ENCODE peak calls at places on chromosomes 4 and X, in seven cellular contexts. M, G, A, J, V, W and D are unnamed samples.

GRCh38 chr4:181659202-181659601 is 584.0 kb upstream of the TENM3 start:
- DNase-seq in W (no peak), A (no peak), J (no peak), G (no peak), M (no peak), V (no peak), D (no peak)

GRCh38 chr4:176792348-176793059 is at the start of gene VEGFC:
- DNase-seq in V (peak; percentile 24), J (no peak), G (peak; percentile 28), W (peak; percentile 57), M (no peak), A (peak; percentile 58), D (peak; percentile 14)

GRCh38 chrX:20300822-20301221 is 34.1 kb upstream of the RPS6KA3 start:
- DNase-seq in J (no peak), V (no peak), G (peak; percentile 0), M (no peak), W (no peak), A (no peak), D (no peak)

GRCh38 chr4:147157860-147158701 is 212.4 kb upstream of the TTC29 start:
- DNase-seq in G (no peak), V (peak; percentile 9), M (no peak), W (no peak), J (no peak), A (peak; percentile 5), D (no peak)

GRCh38 chr4:142840516-142841123 is 5.5 kb downstream of the INPP4B start:
- DNase-seq in J (no peak), G (peak; percentile 13), V (no peak), A (no peak), W (no peak), M (no peak), D (no peak)

GRCh38 chrX:32421266-32421665 is 790.1 kb downstream of the DMD start:
- DNase-seq in G (no peak), A (no peak), J (no peak), W (no peak), M (no peak), V (no peak), D (no peak)

GRCh38 chrX:68440940-68441339 is 7.6 kb upstream of the OPHN1 start:
- DNase-seq in J (peak; percentile 75), M (no peak), W (peak; percentile 86), A (peak; percentile 87), G (peak; percentile 45), V (peak; percentile 72), D (no peak)

GRCh38 chr4:68476191-68476590 is 28.9 kb downstream of the TMPRSS11E start:
- DNase-seq in J (no peak), V (no peak), M (no peak), G (no peak), W (no peak), A (no peak), D (no peak)

GRCh38 chr4:109410776-109411175 is 22.8 kb upstream of the SEC24B start:
- DNase-seq in V (no peak), M (no peak), W (no peak), G (no peak), J (no peak), A (no peak), D (no peak)

DNA sequence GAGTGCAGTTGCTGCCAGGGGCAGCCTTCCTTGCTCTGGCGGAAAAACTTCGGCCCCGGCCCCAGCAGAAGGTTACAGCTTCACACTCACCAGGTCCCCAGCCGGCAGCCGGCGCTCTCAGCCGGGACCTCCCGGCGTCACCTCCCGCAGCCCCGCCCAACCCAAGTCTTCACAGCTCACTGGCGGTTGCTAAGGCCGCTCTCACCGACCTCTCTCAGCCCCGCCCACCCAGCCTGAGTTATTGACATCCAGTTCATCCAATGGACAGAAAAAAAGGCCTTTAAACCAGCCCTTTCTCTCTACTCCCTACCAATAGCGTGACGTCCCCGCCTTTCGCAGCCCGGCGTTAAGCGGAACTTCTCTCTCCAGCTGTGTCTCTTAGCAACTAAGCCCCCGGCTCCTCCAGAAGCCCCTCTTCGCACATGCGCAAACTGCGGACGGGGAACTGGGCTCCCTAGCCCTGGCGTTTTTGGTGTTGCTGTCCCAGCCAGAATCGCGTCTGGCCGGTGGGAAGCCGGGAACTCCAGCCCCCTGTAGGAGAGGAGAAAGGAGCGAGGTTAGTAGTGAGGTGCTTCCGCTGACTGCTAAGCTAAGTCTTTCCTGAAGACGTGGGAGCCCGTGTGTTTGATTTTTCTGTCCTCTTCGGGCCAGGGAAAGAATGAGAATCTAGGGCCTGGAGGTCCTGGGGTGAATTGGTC is at the start of gene BBS12:
- DNase-seq in J (peak; percentile 100), G (peak; percentile 99), W (peak; percentile 99), V (peak; percentile 100), A (peak; percentile 99), M (peak; percentile 95), D (peak; percentile 70)
- TF ChIP-seq POLR2A in J (no peak), G (peak; percentile 65), W (peak; percentile 15), V (peak; percentile 61), A (peak; percentile 80), M (no peak), D (no peak)

GRCh38 chr4:1731180-1731579 is 9.9 kb downstream of the TACC3 start:
- DNase-seq in A (no peak), W (no peak), J (no peak), G (no peak), M (no peak), V (no peak), D (no peak)

GRCh38 chr4:1736820-1737219 is 15.5 kb downstream of the TACC3 start:
- DNase-seq in V (no peak), W (no peak), G (no peak), J (no peak), A (no peak), M (no peak), D (no peak)

GRCh38 chr4:1737666-1738065 is 16.3 kb downstream of the TACC3 start:
- DNase-seq in V (no peak), J (no peak), A (no peak), M (no peak), W (no peak), G (no peak), D (no peak)

GRCh38 chr4:1738410-1738809 is 17.1 kb downstream of the TACC3 start:
- DNase-seq in V (no peak), W (no peak), G (peak; percentile 36), A (no peak), J (no peak), M (no peak), D (no peak)

DNA sequence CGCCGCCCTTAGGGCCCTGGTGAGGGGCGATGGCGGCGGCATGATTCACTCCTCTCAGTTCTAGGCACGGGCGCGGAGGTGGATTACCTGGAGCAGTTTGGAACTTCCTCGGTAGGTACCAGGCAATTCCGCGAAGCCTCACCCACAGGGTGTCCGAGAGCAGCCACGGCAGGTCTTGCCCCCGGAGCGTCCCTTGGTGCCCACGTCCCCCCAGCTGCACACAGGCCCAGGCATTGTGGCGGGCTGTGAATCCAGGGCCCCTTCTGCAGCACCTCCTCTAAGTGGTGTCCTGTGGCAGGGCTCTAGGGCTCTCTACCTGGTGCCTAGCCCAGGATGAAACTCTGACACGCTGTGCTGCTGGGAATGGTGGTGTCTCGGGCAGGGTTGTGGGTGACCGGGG is 13.9 kb downstream of the TACC3 start:
- DNase-seq in J (no peak), W (no peak), G (no peak), A (no peak), M (no peak), V (no peak), D (no peak)
- TF ChIP-seq POLR2A in J (no peak), W (no peak), G (no peak), A (no peak), M (no peak), V (no peak), D (no peak)

GRCh38 chr4:87224036-87224923 is 3.9 kb upstream of the KLHL8 start:
- DNase-seq in G (no peak), V (no peak), M (no peak), J (no peak), A (no peak), W (no peak), D (no peak)

GRCh38 chr4:87219648-87220093 is 747 bp downstream of the KLHL8 start:
- DNase-seq in V (peak; percentile 56), G (peak; percentile 75), A (peak; percentile 50), J (peak; percentile 18), W (peak; percentile 33), M (peak; percentile 6), D (no peak)

GRCh38 chr4:87216469-87216868 is 3.9 kb downstream of the KLHL8 start:
- DNase-seq in M (no peak), W (no peak), G (no peak), J (no peak), A (no peak), V (no peak), D (no peak)

DNA sequence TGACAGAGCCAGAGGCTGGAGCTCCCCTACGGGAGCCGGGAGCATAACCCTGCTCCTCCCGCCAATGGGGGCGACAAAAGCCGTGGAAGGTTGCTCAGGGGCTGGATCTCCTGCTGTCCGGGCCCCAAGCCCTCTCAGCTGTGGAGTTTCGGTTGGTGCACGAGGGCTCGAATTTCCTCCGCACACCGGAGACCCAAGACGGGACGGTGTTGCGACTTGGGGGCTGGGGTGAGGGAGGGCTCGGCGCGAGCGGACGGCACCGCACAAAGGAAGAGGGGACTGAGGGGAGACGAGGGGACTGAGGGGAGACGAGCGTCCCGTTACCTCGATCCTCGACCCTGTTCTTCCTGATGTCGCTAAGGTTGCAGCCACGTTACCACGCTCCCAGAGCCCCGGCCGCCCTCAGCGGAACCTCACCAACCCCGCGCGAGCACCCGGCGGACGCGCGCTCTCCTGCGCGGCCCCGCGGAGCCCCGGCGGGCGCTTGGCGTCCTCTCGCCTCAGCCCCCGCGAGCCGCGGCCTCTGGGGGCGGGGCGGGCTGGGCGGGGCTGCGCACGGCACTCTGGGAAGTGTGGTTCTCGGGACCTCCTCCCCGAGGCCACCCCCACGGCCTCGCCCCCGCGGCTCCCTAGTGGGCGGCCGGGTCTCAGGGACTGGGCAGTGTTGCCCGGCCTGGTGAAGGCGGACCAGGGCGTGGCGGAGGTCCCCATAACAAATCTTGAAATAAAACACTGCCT is at the start of gene KLHL8:
- DNase-seq in W (peak; percentile 81), M (peak; percentile 43), J (peak; percentile 63), G (peak; percentile 88), A (peak; percentile 87), V (peak; percentile 90), D (peak; percentile 83)
- TF ChIP-seq POLR2A in W (peak; percentile 85), M (no peak), J (peak; percentile 67), G (peak; percentile 90), A (peak; percentile 81), V (peak; percentile 73), D (peak; percentile 98)

GRCh38 chr4:56986192-56986591 is 7.5 kb downstream of the POLR2B start:
- DNase-seq in A (no peak), M (no peak), W (no peak), G (peak; percentile 4), J (no peak), V (no peak), D (no peak)

GRCh38 chr4:56978750-56979303 is at the start of gene POLR2B:
- DNase-seq in M (peak; percentile 72), A (peak; percentile 96), J (peak; percentile 91), G (peak; percentile 97), W (peak; percentile 91), V (peak; percentile 96), D (peak; percentile 57)

GRCh38 chr4:56979674-56980073 is 978 bp downstream of the POLR2B start:
- DNase-seq in W (no peak), V (peak; percentile 31), A (peak; percentile 34), G (peak; percentile 71), J (no peak), M (no peak), D (no peak)

GRCh38 chr4:56977321-56978012 is at the start of gene NOA1:
- DNase-seq in M (peak; percentile 85), V (peak; percentile 99), G (peak; percentile 98), A (peak; percentile 99), J (peak; percentile 99), W (peak; percentile 98), D (peak; percentile 85)

DNA sequence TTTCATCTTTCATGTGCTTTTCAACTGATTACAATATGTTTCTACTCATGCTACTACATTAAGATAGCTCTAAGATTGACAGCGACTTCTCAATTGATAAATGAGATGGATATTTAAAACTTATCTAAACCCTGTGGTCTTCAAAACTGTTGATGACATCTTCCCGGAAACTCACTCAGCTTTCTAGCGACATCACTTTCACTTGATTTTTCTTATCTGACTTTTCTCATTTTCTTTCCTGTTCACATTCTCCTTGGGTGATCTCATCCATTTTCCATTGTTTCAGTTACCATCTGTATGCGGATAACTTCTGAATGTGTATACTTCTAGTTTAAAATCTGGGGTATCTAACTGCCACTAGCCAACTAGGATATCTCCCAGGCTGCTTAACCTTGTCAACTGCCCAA is 3.1 kb downstream of the POLR2B start:
- DNase-seq in M (no peak), J (no peak), W (no peak), G (peak; percentile 52), V (no peak), A (no peak), D (no peak)
- TF ChIP-seq POLR2A in M (no peak), J (no peak), W (no peak), G (no peak), V (no peak), A (no peak), D (no peak)